ENCODE peak calls at places on chromosomes 6 and 20, in ten cellular contexts. V is MCF 10A; B is naive thymus-derived CD8-positive, alpha-beta T cell; J is HEK293T; W is HepG2; X is CD4-positive, alpha-beta memory T cell; U is hypothalamus; G is Right ventricle myocardium superior; Q is glutamatergic neuron; P is NCI-H69. E is an unnamed sample.

GRCh38 chr20:44176833-44177533 is 10.0 kb downstream of the JPH2 start:
- DNase-seq in Q (no peak), B (no peak), J (no peak), W (no peak), G (no peak), U (no peak), X (no peak), V (peak; percentile 66), P (no peak), E (no peak)

GRCh38 chr20:33442136-33443005 is 1.2 kb downstream of the SNTA1 start:
- DNase-seq in G (no peak), B (peak; percentile 8), U (no peak), P (peak; percentile 29), X (peak; percentile 2), Q (no peak), W (no peak), J (no peak), V (no peak), E (no peak)

GRCh38 chr6:157760589-157761330 is 62.3 kb upstream of the SNX9 start:
- DNase-seq in W (no peak), X (no peak), V (peak; percentile 80), Q (no peak), G (no peak), P (no peak), U (no peak), J (no peak), B (no peak), E (peak; percentile 95)

GRCh38 chr20:951384-952169 is 35.4 kb upstream of the ANGPT4 start:
- DNase-seq in B (no peak), P (peak; percentile 35), G (no peak), W (no peak), U (no peak), V (no peak), X (no peak), J (no peak), Q (peak; percentile 76), E (no peak)

GRCh38 chr20:4637081-4637797 is 84.5 kb upstream of the PRND start:
- DNase-seq in P (peak; percentile 22), Q (no peak), G (no peak), W (no peak), V (peak; percentile 9), J (no peak), B (no peak), U (no peak), X (no peak), E (no peak)

GRCh38 chr20:60078351-60079250 is 120.4 kb downstream of the CDH26 start:
- DNase-seq in P (no peak), V (peak; percentile 85), W (no peak), G (no peak), B (no peak), Q (no peak), X (no peak), U (no peak), J (no peak), E (no peak)

GRCh38 chr6:12288844-12289654 is 1.1 kb upstream of the EDN1 start:
- DNase-seq in B (peak; percentile 50), Q (peak; percentile 64), J (peak; percentile 63), P (peak; percentile 66), G (no peak), U (no peak), X (peak; percentile 19), W (peak; percentile 18), V (peak; percentile 83), E (peak; percentile 91)

GRCh38 chr6:110044093-110044492 is 66.0 kb downstream of the GPR6 start:
- DNase-seq in J (no peak), X (no peak), U (no peak), B (no peak), G (no peak), W (no peak), Q (no peak), V (peak; percentile 20), P (peak; percentile 46), E (no peak)

GRCh38 chr20:37543828-37544227 is 16.2 kb upstream of the BLCAP start:
- DNase-seq in W (peak; percentile 70), U (no peak), J (peak; percentile 42), Q (no peak), X (no peak), G (no peak), B (no peak), V (peak; percentile 54), P (no peak), E (peak; percentile 55)

GRCh38 chr6:24257282-24257681 is 100.6 kb downstream of the DCDC2 start:
- DNase-seq in P (peak; percentile 85), X (no peak), W (peak; percentile 42), Q (no peak), B (no peak), J (no peak), V (peak; percentile 8), U (no peak), G (no peak), E (no peak)

GRCh38 chr20:370151-370600 is 10.4 kb upstream of the TRIB3 start:
- DNase-seq in Q (no peak), G (no peak), X (no peak), P (no peak), W (peak; percentile 95), B (no peak), J (no peak), V (no peak), U (no peak), E (peak; percentile 26)

GRCh38 chr6:10847684-10848083 is 9.3 kb upstream of the MAK start:
- DNase-seq in B (no peak), J (no peak), P (peak; percentile 17), G (no peak), X (no peak), Q (no peak), U (no peak), V (peak; percentile 11), W (no peak), E (no peak)

GRCh38 chr20:45010399-45010828 is 44.1 kb downstream of the STK4 start:
- DNase-seq in X (no peak), W (no peak), G (no peak), Q (no peak), P (no peak), V (no peak), U (no peak), J (no peak), B (no peak), E (peak; percentile 10)

GRCh38 chr20:36493801-36494114 is 47.6 kb upstream of the MYL9 start:
- DNase-seq in U (peak; percentile 23), X (no peak), W (no peak), J (no peak), V (no peak), Q (no peak), G (peak; percentile 85), P (no peak), B (no peak), E (no peak)

GRCh38 chr6:96794980-96795379 is 42.3 kb downstream of the GPR63 start:
- DNase-seq in B (no peak), V (no peak), Q (no peak), J (no peak), W (no peak), X (no peak), G (no peak), U (no peak), P (no peak), E (no peak)

GRCh38 chr20:35742741-35743523 is 872 bp upstream of the RBM39 start:
- DNase-seq in J (no peak), V (peak; percentile 22), Q (no peak), B (peak; percentile 55), X (peak; percentile 49), U (no peak), G (no peak), P (peak; percentile 84), W (peak; percentile 69), E (peak; percentile 57)

GRCh38 chr6:119647309-119647708 is 297.7 kb upstream of the MAN1A1 start:
- DNase-seq in X (no peak), B (no peak), J (no peak), V (no peak), U (no peak), Q (no peak), G (no peak), P (no peak), W (no peak), E (no peak)

E was measured in endothelial cell of umbilical vein.